ENCODE peak calls at places on chromosomes 6 and 20, in ten cellular contexts. P is NCI-H146; O is RWPE1; F is DMS153; E is stimulated activated naive B cell treated with anti-CD40 and anti-IgM and Interleukin-4, amounts not matched to agents 10 μg/mL and 1 μg/mL and 100 μg/mL, for 72 hours; G is cardiac muscle cell; I is dorsolateral prefrontal cortex; B is ELR; Y is GM03348; M is neural progenitor cell. V is an unnamed sample.

GRCh38 chr6:53134601-53135235 is 13.9 kb downstream of the GCM1 start:
- DNase-seq in M (no peak), E (no peak), Y (no peak), G (no peak), I (no peak), P (no peak), O (no peak), B (no peak), F (no peak), V (no peak)

GRCh38 chr20:41032243-41032642 is 3.6 kb downstream of the TOP1 start:
- DNase-seq in O (no peak), M (no peak), I (no peak), G (no peak), E (no peak), F (no peak), P (no peak), Y (no peak), B (peak; percentile 75), V (no peak)

GRCh38 chr6:8006208-8006607 is 58.0 kb downstream of the BLOC1S5 start:
- DNase-seq in I (no peak), F (no peak), B (peak; percentile 57), G (peak; percentile 7), P (peak; percentile 24), E (no peak), O (peak; percentile 67), Y (peak; percentile 77), M (peak; percentile 24), V (no peak)

GRCh38 chr6:4125500-4125899 is 9.9 kb downstream of the ECI2 start:
- DNase-seq in Y (no peak), G (no peak), E (no peak), F (no peak), B (no peak), I (no peak), O (no peak), M (no peak), P (no peak), V (no peak)

GRCh38 chr6:89284081-89284480 is 31.0 kb downstream of the GABRR2 start:
- DNase-seq in F (no peak), G (no peak), Y (no peak), E (no peak), B (no peak), P (no peak), M (no peak), I (no peak), O (no peak), V (no peak)

GRCh38 chr6:14791525-14791924 is 454.3 kb upstream of the JARID2 start:
- DNase-seq in M (no peak), P (no peak), F (no peak), G (no peak), I (no peak), Y (peak; percentile 22), B (peak; percentile 82), O (no peak), E (no peak), V (no peak)

GRCh38 chr6:10633216-10633615 is 61.2 kb downstream of the C6orf52 start:
- DNase-seq in F (no peak), P (no peak), Y (peak; percentile 14), E (peak; percentile 31), M (no peak), G (no peak), O (peak; percentile 88), B (peak; percentile 97), I (no peak), V (no peak)

GRCh38 chr6:151027295-151027747 is 161.8 kb downstream of the MTHFD1L start:
- DNase-seq in E (no peak), Y (no peak), P (no peak), M (no peak), O (no peak), I (no peak), B (no peak), G (no peak), F (no peak), V (no peak)

GRCh38 chr20:44706371-44707258 is 8.6 kb upstream of the CCN5 start:
- DNase-seq in Y (peak; percentile 76), B (peak; percentile 56), F (no peak), I (no peak), M (no peak), O (no peak), G (no peak), E (no peak), P (no peak), V (no peak)

GRCh38 chr6:28944412-28945006 is 20.7 kb upstream of the TRIM27 start:
- DNase-seq in B (peak; percentile 84), M (peak; percentile 79), P (peak; percentile 65), F (peak; percentile 37), G (peak; percentile 68), E (peak; percentile 53), O (peak; percentile 18), I (peak; percentile 58), Y (peak; percentile 53), V (peak; percentile 67)

GRCh38 chr6:21592953-21593352 is 598 bp upstream of the SOX4 start:
- DNase-seq in B (no peak), P (peak; percentile 27), E (no peak), O (no peak), Y (no peak), M (no peak), F (peak; percentile 50), G (no peak), I (no peak), V (peak; percentile 55)

GRCh38 chr6:106066984-106067383 is 19.2 kb upstream of the PRDM1 start:
- DNase-seq in M (no peak), Y (no peak), I (no peak), B (peak; percentile 28), E (no peak), P (no peak), O (no peak), F (no peak), G (no peak), V (no peak)

GRCh38 chr6:55437141-55437540 is 109.9 kb downstream of the GFRAL start:
- DNase-seq in I (no peak), F (no peak), B (no peak), M (no peak), Y (no peak), P (no peak), E (no peak), G (no peak), O (no peak), V (no peak)

GRCh38 chr20:37801921-37802320 is 101.0 kb upstream of the VSTM2L start:
- DNase-seq in G (no peak), F (no peak), O (no peak), B (no peak), P (no peak), E (no peak), Y (no peak), M (no peak), I (no peak), V (no peak)

GRCh38 chr20:6164421-6165341 is 41.9 kb upstream of the FERMT1 start:
- DNase-seq in O (no peak), B (no peak), E (no peak), I (no peak), P (peak; percentile 23), F (peak; percentile 20), M (no peak), Y (no peak), G (peak; percentile 50), V (no peak)

GRCh38 chr6:100230115-100230975 is 234.4 kb downstream of the SIM1 start:
- DNase-seq in I (no peak), Y (no peak), O (no peak), G (no peak), M (no peak), B (no peak), P (peak; percentile 11), E (no peak), F (no peak), V (no peak)

GRCh38 chr6:37309692-37310091 is 44.1 kb upstream of the RNF8 start:
- DNase-seq in M (no peak), E (no peak), I (no peak), F (no peak), G (no peak), O (no peak), Y (no peak), B (no peak), P (no peak), V (no peak)

GRCh38 chr6:51024126-51024525 is 205.5 kb downstream of the TFAP2B start:
- DNase-seq in M (no peak), Y (no peak), O (no peak), B (no peak), G (no peak), P (no peak), E (no peak), F (no peak), I (no peak), V (no peak)

GRCh38 chr6:40885139-40885774 is 153.8 kb downstream of the UNC5CL start:
- DNase-seq in G (no peak), B (no peak), E (no peak), I (no peak), M (no peak), O (no peak), P (no peak), Y (no peak), F (no peak), V (no peak)

GRCh38 chr20:51184289-51184688 is 161.4 kb upstream of the KCNG1 start:
- DNase-seq in O (no peak), B (peak; percentile 29), F (no peak), Y (no peak), M (peak; percentile 16), E (no peak), P (no peak), G (no peak), I (no peak), V (no peak)

GRCh38 chr6:135555550-135555949 is 58.0 kb upstream of the AHI1 start:
- DNase-seq in P (no peak), G (no peak), E (peak; percentile 49), Y (no peak), B (no peak), F (no peak), I (no peak), O (no peak), M (no peak), V (no peak)

GRCh38 chr6:116244284-116244683 is 9.6 kb downstream of the TSPYL4 start:
- DNase-seq in Y (no peak), B (no peak), O (no peak), E (no peak), G (no peak), P (no peak), F (peak; percentile 87), M (no peak), I (no peak), V (no peak)

GRCh38 chr20:41444821-41445220 is 78.2 kb upstream of the EMILIN3 start:
- DNase-seq in E (no peak), M (no peak), Y (no peak), G (no peak), B (no peak), I (no peak), F (no peak), O (no peak), P (no peak), V (no peak)

GRCh38 chr20:22810626-22811559 is 224.2 kb upstream of the SSTR4 start:
- DNase-seq in P (no peak), B (no peak), M (peak; percentile 64), G (no peak), F (no peak), O (no peak), Y (no peak), E (no peak), I (no peak), V (no peak)

GRCh38 chr6:168090706-168091105 is 11.7 kb upstream of the FRMD1 start:
- DNase-seq in I (no peak), O (no peak), M (no peak), E (no peak), G (no peak), P (no peak), F (no peak), B (no peak), Y (no peak), V (no peak)

GRCh38 chr6:125217369-125217768 is 63.8 kb downstream of the TPD52L1 start:
- DNase-seq in P (no peak), O (no peak), Y (no peak), B (no peak), G (no peak), F (no peak), M (no peak), I (no peak), E (no peak), V (no peak)

GRCh38 chr6:113697642-113698410 is 159.3 kb upstream of the MARCKS start:
- DNase-seq in B (peak; percentile 95), F (no peak), M (no peak), O (peak; percentile 46), G (no peak), I (no peak), E (no peak), Y (peak; percentile 78), P (no peak), V (peak; percentile 22)

GRCh38 chr6:143078468-143079324 is 18.0 kb downstream of the AIG1 start:
- DNase-seq in I (no peak), E (no peak), P (no peak), F (no peak), O (no peak), Y (no peak), M (no peak), B (no peak), G (no peak), V (no peak)